ENCODE peak calls at places on chromosome 22, in eight cellular contexts. I, C, Z, S, X, R, L and A are unnamed samples.

GRCh38 chr22:36773935-36774334 is 2.0 kb downstream of the IFT27 start:
- DNase-seq in I (no peak), C (no peak), Z (no peak), S (no peak), X (peak), R (peak), L (no peak), A (no peak)

GRCh38 chr22:43878079-43878795 is 13.6 kb downstream of the PNPLA5 start:
- DNase-seq in I (no peak), C (no peak), Z (peak), S (no peak), X (no peak), R (peak), L (no peak), A (no peak)

GRCh38 chr22:49464024-49464423 is 363.6 kb downstream of the BRD1 start:
- DNase-seq in I (no peak), C (no peak), Z (peak), S (no peak), X (no peak), R (no peak), L (no peak), A (no peak)

GRCh38 chr22:32644252-32645100 is 157.0 kb upstream of the TIMP3 start:
- DNase-seq in I (peak), C (no peak), Z (peak), S (peak), X (no peak), R (peak), L (no peak), A (peak)

GRCh38 chr22:30196141-30196866 is 50.3 kb downstream of the LIF start:
- DNase-seq in I (peak), C (no peak), Z (peak), S (peak), X (peak), R (peak), L (no peak), A (peak)

GRCh38 chr22:35643991-35644390 is 4.3 kb upstream of the APOL6 start:
- DNase-seq in I (peak), C (no peak), Z (no peak), S (no peak), X (no peak), R (no peak), L (no peak), A (no peak)

GRCh38 chr22:20777420-20778177 is 3.7 kb downstream of the SERPIND1 start:
- DNase-seq in I (peak), C (no peak), Z (no peak), S (no peak), X (no peak), R (peak), L (no peak), A (peak)

GRCh38 chr22:50027639-50028537 is 15.3 kb upstream of the IL17REL start:
- DNase-seq in I (peak), C (no peak), Z (no peak), S (no peak), X (no peak), R (no peak), L (peak), A (no peak)

GRCh38 chr22:32622004-32622761 is 147.6 kb downstream of the FBXO7 start:
- DNase-seq in I (peak), C (no peak), Z (peak), S (peak), X (peak), R (peak), L (no peak), A (no peak)

GRCh38 chr22:44821741-44822425 is 69.5 kb downstream of the ARHGAP8 start:
- DNase-seq in I (no peak), C (no peak), Z (peak), S (no peak), X (no peak), R (no peak), L (peak), A (no peak)

GRCh38 chr22:44425356-44425755 is 72.7 kb downstream of the RTL6 start:
- DNase-seq in I (no peak), C (no peak), Z (no peak), S (no peak), X (no peak), R (peak), L (no peak), A (no peak)

GRCh38 chr22:17655289-17655688 is 16.7 kb downstream of the BCL2L13 start:
- DNase-seq in I (no peak), C (no peak), Z (no peak), S (no peak), X (no peak), R (peak), L (no peak), A (no peak)

GRCh38 chr22:36180928-36181327 is 20.4 kb upstream of the APOL3 start:
- DNase-seq in I (no peak), C (no peak), Z (no peak), S (no peak), X (no peak), R (no peak), L (no peak), A (no peak)

GRCh38 chr22:44723801-44724200 is 21.8 kb downstream of the PRR5 start:
- DNase-seq in I (no peak), C (no peak), Z (no peak), S (no peak), X (no peak), R (peak), L (no peak), A (no peak)

GRCh38 chr22:26713823-26714449 is 56.5 kb downstream of the MIAT start:
- DNase-seq in I (no peak), C (no peak), Z (no peak), S (no peak), X (no peak), R (peak), L (no peak), A (no peak)

GRCh38 chr22:29306175-29306829 is at the start of gene GAS2L1:
- DNase-seq in I (peak), C (peak), Z (peak), S (peak), X (peak), R (peak), L (peak), A (peak)

GRCh38 chr22:50206599-50206998 is 5.8 kb downstream of the SELENOO start:
- DNase-seq in I (no peak), C (no peak), Z (peak), S (peak), X (peak), R (peak), L (peak), A (peak)

GRCh38 chr22:48574776-48575566 is 1252.7 kb downstream of the BRD1 start:
- DNase-seq in I (no peak), C (peak), Z (peak), S (no peak), X (peak), R (no peak), L (peak), A (no peak)

GRCh38 chr22:23263651-23264555 is 83.6 kb downstream of the BCR start:
- DNase-seq in I (no peak), C (no peak), Z (no peak), S (no peak), X (no peak), R (no peak), L (no peak), A (peak)

GRCh38 chr22:20449819-20450550 is 12.4 kb upstream of the SCARF2 start:
- DNase-seq in I (no peak), C (no peak), Z (peak), S (no peak), X (no peak), R (no peak), L (peak), A (no peak)

GRCh38 chr22:43210631-43211515 is 23.9 kb upstream of the TTLL12 start:
- DNase-seq in I (no peak), C (no peak), Z (no peak), S (no peak), X (no peak), R (no peak), L (peak), A (no peak)

GRCh38 chr22:43884600-43885318 is 7.1 kb downstream of the PNPLA5 start:
- DNase-seq in I (peak), C (peak), Z (peak), S (peak), X (peak), R (peak), L (no peak), A (peak)

GRCh38 chr22:38700271-38700788 is 413 bp downstream of the JOSD1 start:
- DNase-seq in I (peak), C (no peak), Z (no peak), S (peak), X (peak), R (peak), L (peak), A (no peak)

GRCh38 chr22:20117656-20118571 is 888 bp upstream of the TRMT2A start:
- DNase-seq in I (no peak), C (no peak), Z (no peak), S (peak), X (peak), R (peak), L (peak), A (no peak)

GRCh38 chr22:32695451-32695891 is 106.0 kb upstream of the TIMP3 start:
- DNase-seq in I (peak), C (no peak), Z (no peak), S (no peak), X (no peak), R (peak), L (no peak), A (no peak)

GRCh38 chr22:37973271-37974170 is 10.8 kb downstream of the SOX10 start:
- DNase-seq in I (no peak), C (no peak), Z (no peak), S (no peak), X (no peak), R (no peak), L (peak), A (no peak)

GRCh38 chr22:19657252-19658056 is 56.8 kb upstream of the SEPTIN5 start:
- DNase-seq in I (no peak), C (no peak), Z (peak), S (no peak), X (no peak), R (no peak), L (no peak), A (no peak)

GRCh38 chr22:39300198-39300830 is 19.1 kb downstream of the RPL3 start:
- DNase-seq in I (peak), C (peak), Z (peak), S (peak), X (no peak), R (no peak), L (peak), A (no peak)

GRCh38 chr22:49046546-49047305 is 780.9 kb downstream of the BRD1 start:
- DNase-seq in I (peak), C (peak), Z (peak), S (no peak), X (peak), R (no peak), L (peak), A (peak)

GRCh38 chr22:20112623-20113511 is 3.0 kb upstream of the RANBP1 start:
- DNase-seq in I (no peak), C (no peak), Z (no peak), S (peak), X (no peak), R (no peak), L (peak), A (no peak)

GRCh38 chr22:22031571-22031970 is 49.0 kb upstream of the TOP3B start:
- DNase-seq in I (no peak), C (no peak), Z (no peak), S (no peak), X (no peak), R (no peak), L (no peak), A (no peak)

GRCh38 chr22:22032906-22033802 is 50.6 kb upstream of the TOP3B start:
- DNase-seq in I (no peak), C (no peak), Z (no peak), S (no peak), X (no peak), R (no peak), L (no peak), A (no peak)

GRCh38 chr22:22032099-22032905 is 49.7 kb upstream of the TOP3B start:
- DNase-seq in I (no peak), C (no peak), Z (no peak), S (no peak), X (no peak), R (no peak), L (no peak), A (no peak)

GRCh38 chr22:22030493-22031182 is 48.1 kb upstream of the TOP3B start:
- DNase-seq in I (peak), C (no peak), Z (peak), S (peak), X (no peak), R (peak), L (no peak), A (no peak)

GRCh38 chr22:22031183-22031560 is 48.6 kb upstream of the TOP3B start:
- DNase-seq in I (no peak), C (no peak), Z (no peak), S (no peak), X (no peak), R (no peak), L (no peak), A (no peak)
- H3K4me3 ChIP-seq in I (no peak), C (no peak), Z (no peak), S (no peak), X (no peak), R (no peak), L (no peak), A (no peak)

GRCh38 chr22:24985824-24986214 is 33.3 kb downstream of the KIAA1671 start:
- DNase-seq in I (no peak), C (no peak), Z (no peak), S (no peak), X (no peak), R (peak), L (no peak), A (peak)
- H3K4me3 ChIP-seq in I (no peak), C (no peak), Z (no peak), S (peak), X (no peak), R (peak), L (no peak), A (no peak)

DNA sequence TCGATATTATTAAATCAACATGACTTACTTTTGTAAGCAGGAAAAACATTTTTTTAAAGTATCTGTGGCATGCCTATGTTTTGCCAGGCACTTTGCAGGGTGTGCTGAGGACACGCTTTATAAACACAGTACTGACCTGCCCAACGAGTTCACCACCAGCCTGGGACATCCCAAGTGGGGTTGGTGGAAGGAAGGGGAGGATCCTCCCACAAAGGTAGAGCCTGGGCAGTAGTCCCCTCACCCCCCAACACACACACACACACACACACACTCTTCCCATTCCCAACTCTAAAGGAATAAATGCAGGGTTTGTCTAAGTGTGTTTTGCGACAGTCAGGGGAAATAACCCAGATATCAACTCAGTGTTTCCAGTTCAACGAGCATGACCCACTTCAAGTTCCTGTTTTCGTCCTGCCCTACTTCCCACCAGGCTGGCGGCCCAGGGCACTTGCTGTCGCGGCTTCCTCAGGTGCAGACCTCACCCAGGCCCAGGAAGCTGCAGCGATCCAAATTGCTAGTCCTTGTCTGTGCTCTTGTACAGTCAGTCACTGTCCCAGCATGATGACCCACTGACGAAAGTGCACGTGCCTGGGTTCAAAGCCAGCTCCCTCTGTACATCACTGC is 3.1 kb downstream of the CERK start:
- DNase-seq in I (no peak), C (no peak), Z (no peak), S (no peak), X (no peak), R (no peak), L (peak), A (peak)
- H3K4me3 ChIP-seq in I (no peak), C (no peak), Z (no peak), S (peak), X (no peak), R (no peak), L (no peak), A (no peak)

GRCh38 chr22:45934659-45935341 is 42.2 kb downstream of the WNT7B start:
- DNase-seq in I (peak), C (no peak), Z (no peak), S (no peak), X (no peak), R (peak), L (no peak), A (peak)
- H3K4me3 ChIP-seq in I (peak), C (no peak), Z (no peak), S (no peak), X (no peak), R (no peak), L (no peak), A (no peak)

DNA sequence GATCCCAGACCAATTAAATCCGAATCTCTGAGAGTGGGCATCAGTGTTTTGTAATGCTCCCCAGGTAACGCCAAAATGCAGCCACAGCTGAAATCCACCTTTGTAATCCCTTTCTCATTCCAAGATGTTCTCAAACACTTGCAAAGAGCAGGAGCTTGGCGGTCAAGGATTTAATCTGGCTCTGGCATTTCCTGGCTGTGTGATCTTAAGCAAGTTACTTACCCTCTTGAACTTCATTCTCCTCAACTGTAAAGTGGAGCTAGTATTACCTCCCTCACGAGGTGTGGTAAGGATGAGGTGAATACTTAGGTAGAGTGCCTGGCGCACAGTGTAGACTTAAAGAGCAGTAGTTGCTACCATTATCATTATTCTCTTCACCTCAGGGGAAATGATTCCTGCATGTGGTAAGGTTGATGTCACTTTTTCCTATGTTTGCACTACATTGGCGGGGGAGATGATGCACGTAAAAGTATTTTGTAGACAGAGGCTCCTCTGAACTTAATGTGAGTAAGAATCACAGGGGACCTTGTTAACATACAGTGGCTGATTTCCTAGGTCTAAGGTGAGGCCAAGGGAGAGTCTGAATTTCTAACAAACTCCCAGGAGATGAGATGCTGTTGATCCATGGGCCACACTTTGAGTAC is 210.4 kb upstream of the PITPNB start:
- DNase-seq in I (no peak), C (no peak), Z (peak), S (no peak), X (no peak), R (no peak), L (no peak), A (no peak)
- H3K4me3 ChIP-seq in I (no peak), C (no peak), Z (no peak), S (no peak), X (no peak), R (no peak), L (no peak), A (no peak)